ENCODE peak calls at places on chromosome 10, in nine cellular contexts. One of them, this sample, is unnamed.

GRCh38 chr10:98104125-98104524 is 30.3 kb upstream of the R3HCC1L start:
- DNase-seq in left ventricle myocardium inferior: no peak
- DNase-seq in AG09319: no peak
- DNase-seq in kidney glomerular epithelial cell: no peak
- DNase-seq in NCI-H1105: no peak
- DNase-seq in KG1: no peak
- DNase-seq in astrocyte of the cerebellum: no peak
- DNase-seq in amniotic stem cell: no peak
- DNase-seq in A549: no peak
- DNase-seq in this sample: no peak

GRCh38 chr10:74988787-74989574 is 122.5 kb upstream of the SAMD8 start:
- DNase-seq in left ventricle myocardium inferior: no peak
- DNase-seq in AG09319: no peak
- DNase-seq in kidney glomerular epithelial cell: no peak
- DNase-seq in NCI-H1105: peak
- DNase-seq in KG1: no peak
- DNase-seq in astrocyte of the cerebellum: no peak
- DNase-seq in amniotic stem cell: no peak
- DNase-seq in A549: no peak
- DNase-seq in this sample: no peak

GRCh38 chr10:43228783-43229207 is 38.1 kb downstream of the RASGEF1A start:
- DNase-seq in left ventricle myocardium inferior: peak
- DNase-seq in AG09319: no peak
- DNase-seq in kidney glomerular epithelial cell: no peak
- DNase-seq in NCI-H1105: no peak
- DNase-seq in KG1: no peak
- DNase-seq in astrocyte of the cerebellum: no peak
- DNase-seq in amniotic stem cell: no peak
- DNase-seq in A549: no peak
- DNase-seq in this sample: no peak

GRCh38 chr10:91410638-91411367 is 659 bp downstream of the HECTD2 start:
- DNase-seq in left ventricle myocardium inferior: no peak
- DNase-seq in AG09319: no peak
- DNase-seq in kidney glomerular epithelial cell: peak
- DNase-seq in NCI-H1105: no peak
- DNase-seq in KG1: no peak
- DNase-seq in astrocyte of the cerebellum: no peak
- DNase-seq in amniotic stem cell: no peak
- DNase-seq in A549: no peak
- DNase-seq in this sample: peak

GRCh38 chr10:7412482-7413251 is 1.8 kb upstream of the SFMBT2 start:
- DNase-seq in left ventricle myocardium inferior: peak
- DNase-seq in AG09319: no peak
- DNase-seq in kidney glomerular epithelial cell: no peak
- DNase-seq in NCI-H1105: no peak
- DNase-seq in KG1: no peak
- DNase-seq in astrocyte of the cerebellum: no peak
- DNase-seq in amniotic stem cell: no peak
- DNase-seq in A549: peak
- DNase-seq in this sample: no peak

GRCh38 chr10:86654411-86655172 is at the start of gene OPN4:
- DNase-seq in left ventricle myocardium inferior: no peak
- DNase-seq in AG09319: no peak
- DNase-seq in kidney glomerular epithelial cell: no peak
- DNase-seq in NCI-H1105: no peak
- DNase-seq in KG1: no peak
- DNase-seq in astrocyte of the cerebellum: no peak
- DNase-seq in amniotic stem cell: no peak
- DNase-seq in A549: no peak
- DNase-seq in this sample: no peak

GRCh38 chr10:60254776-60255175 is 134.9 kb downstream of the ANK3 start:
- DNase-seq in left ventricle myocardium inferior: no peak
- DNase-seq in AG09319: no peak
- DNase-seq in kidney glomerular epithelial cell: no peak
- DNase-seq in NCI-H1105: no peak
- DNase-seq in KG1: no peak
- DNase-seq in astrocyte of the cerebellum: no peak
- DNase-seq in amniotic stem cell: no peak
- DNase-seq in A549: no peak
- DNase-seq in this sample: no peak

GRCh38 chr10:119161680-119162079 is 3.8 kb downstream of the SFXN4 start:
- DNase-seq in left ventricle myocardium inferior: no peak
- DNase-seq in AG09319: no peak
- DNase-seq in kidney glomerular epithelial cell: peak
- DNase-seq in NCI-H1105: no peak
- DNase-seq in KG1: no peak
- DNase-seq in astrocyte of the cerebellum: no peak
- DNase-seq in amniotic stem cell: no peak
- DNase-seq in A549: no peak
- DNase-seq in this sample: peak

GRCh38 chr10:13816195-13816926 is 229.6 kb downstream of the PRPF18 start:
- DNase-seq in left ventricle myocardium inferior: peak
- DNase-seq in AG09319: peak
- DNase-seq in kidney glomerular epithelial cell: no peak
- DNase-seq in NCI-H1105: peak
- DNase-seq in KG1: no peak
- DNase-seq in astrocyte of the cerebellum: peak
- DNase-seq in amniotic stem cell: no peak
- DNase-seq in A549: no peak
- DNase-seq in this sample: peak

GRCh38 chr10:124323806-124324205 is 94.9 kb downstream of the OAT start:
- DNase-seq in left ventricle myocardium inferior: no peak
- DNase-seq in AG09319: no peak
- DNase-seq in kidney glomerular epithelial cell: no peak
- DNase-seq in NCI-H1105: no peak
- DNase-seq in KG1: no peak
- DNase-seq in astrocyte of the cerebellum: no peak
- DNase-seq in amniotic stem cell: no peak
- DNase-seq in A549: no peak
- DNase-seq in this sample: no peak

GRCh38 chr10:3110782-3111625 is 43.7 kb downstream of the PFKP start:
- DNase-seq in left ventricle myocardium inferior: no peak
- DNase-seq in AG09319: no peak
- DNase-seq in kidney glomerular epithelial cell: no peak
- DNase-seq in NCI-H1105: no peak
- DNase-seq in KG1: no peak
- DNase-seq in astrocyte of the cerebellum: no peak
- DNase-seq in amniotic stem cell: no peak
- DNase-seq in A549: no peak
- DNase-seq in this sample: no peak

GRCh38 chr10:35933940-35934636 is 292.0 kb upstream of the FZD8 start:
- DNase-seq in left ventricle myocardium inferior: no peak
- DNase-seq in AG09319: no peak
- DNase-seq in kidney glomerular epithelial cell: no peak
- DNase-seq in NCI-H1105: no peak
- DNase-seq in KG1: no peak
- DNase-seq in astrocyte of the cerebellum: no peak
- DNase-seq in amniotic stem cell: no peak
- DNase-seq in A549: no peak
- DNase-seq in this sample: no peak

GRCh38 chr10:123294886-123295285 is 140.7 kb downstream of the BUB3 start:
- DNase-seq in left ventricle myocardium inferior: no peak
- DNase-seq in AG09319: no peak
- DNase-seq in kidney glomerular epithelial cell: no peak
- DNase-seq in NCI-H1105: no peak
- DNase-seq in KG1: no peak
- DNase-seq in astrocyte of the cerebellum: no peak
- DNase-seq in amniotic stem cell: no peak
- DNase-seq in A549: no peak
- DNase-seq in this sample: no peak

GRCh38 chr10:111756541-111757061 is 427.0 kb downstream of the GPAM start:
- DNase-seq in left ventricle myocardium inferior: peak
- DNase-seq in AG09319: peak
- DNase-seq in kidney glomerular epithelial cell: peak
- DNase-seq in NCI-H1105: peak
- DNase-seq in KG1: no peak
- DNase-seq in astrocyte of the cerebellum: peak
- DNase-seq in amniotic stem cell: no peak
- DNase-seq in A549: peak
- DNase-seq in this sample: peak

GRCh38 chr10:119659951-119660350 is 8.8 kb downstream of the BAG3 start:
- DNase-seq in left ventricle myocardium inferior: peak
- DNase-seq in AG09319: no peak
- DNase-seq in kidney glomerular epithelial cell: no peak
- DNase-seq in NCI-H1105: no peak
- DNase-seq in KG1: no peak
- DNase-seq in astrocyte of the cerebellum: no peak
- DNase-seq in amniotic stem cell: no peak
- DNase-seq in A549: no peak
- DNase-seq in this sample: no peak

GRCh38 chr10:2871673-2872219 is 195.6 kb upstream of the PFKP start:
- DNase-seq in left ventricle myocardium inferior: no peak
- DNase-seq in AG09319: no peak
- DNase-seq in kidney glomerular epithelial cell: no peak
- DNase-seq in NCI-H1105: no peak
- DNase-seq in KG1: no peak
- DNase-seq in astrocyte of the cerebellum: no peak
- DNase-seq in amniotic stem cell: no peak
- DNase-seq in A549: no peak
- DNase-seq in this sample: no peak

GRCh38 chr10:90917231-90917967 is 3.5 kb downstream of the ANKRD1 start:
- DNase-seq in left ventricle myocardium inferior: no peak
- DNase-seq in AG09319: no peak
- DNase-seq in kidney glomerular epithelial cell: no peak
- DNase-seq in NCI-H1105: no peak
- DNase-seq in KG1: no peak
- DNase-seq in astrocyte of the cerebellum: no peak
- DNase-seq in amniotic stem cell: no peak
- DNase-seq in A549: no peak
- DNase-seq in this sample: peak

GRCh38 chr10:53489331-53489730 is 716.7 kb upstream of the MBL2 start:
- DNase-seq in left ventricle myocardium inferior: no peak
- DNase-seq in AG09319: no peak
- DNase-seq in kidney glomerular epithelial cell: no peak
- DNase-seq in NCI-H1105: no peak
- DNase-seq in KG1: no peak
- DNase-seq in astrocyte of the cerebellum: no peak
- DNase-seq in amniotic stem cell: no peak
- DNase-seq in A549: no peak
- DNase-seq in this sample: no peak

GRCh38 chr10:35307297-35307696 is 29.0 kb upstream of the CCNY start:
- DNase-seq in left ventricle myocardium inferior: no peak
- DNase-seq in AG09319: no peak
- DNase-seq in kidney glomerular epithelial cell: no peak
- DNase-seq in NCI-H1105: no peak
- DNase-seq in KG1: no peak
- DNase-seq in astrocyte of the cerebellum: no peak
- DNase-seq in amniotic stem cell: no peak
- DNase-seq in A549: peak
- DNase-seq in this sample: no peak

GRCh38 chr10:132153616-132154217 is 33.0 kb upstream of the DPYSL4 start:
- DNase-seq in left ventricle myocardium inferior: no peak
- DNase-seq in AG09319: no peak
- DNase-seq in kidney glomerular epithelial cell: no peak
- DNase-seq in NCI-H1105: no peak
- DNase-seq in KG1: no peak
- DNase-seq in astrocyte of the cerebellum: no peak
- DNase-seq in amniotic stem cell: no peak
- DNase-seq in A549: no peak
- DNase-seq in this sample: no peak

GRCh38 chr10:89163265-89163995 is 43.7 kb downstream of the CH25H start:
- DNase-seq in left ventricle myocardium inferior: peak
- DNase-seq in AG09319: peak
- DNase-seq in kidney glomerular epithelial cell: no peak
- DNase-seq in NCI-H1105: no peak
- DNase-seq in KG1: no peak
- DNase-seq in astrocyte of the cerebellum: no peak
- DNase-seq in amniotic stem cell: no peak
- DNase-seq in A549: no peak
- DNase-seq in this sample: peak

GRCh38 chr10:48484911-48485310 is 120.0 kb downstream of the ARHGAP22 start:
- DNase-seq in left ventricle myocardium inferior: no peak
- DNase-seq in AG09319: no peak
- DNase-seq in kidney glomerular epithelial cell: no peak
- DNase-seq in NCI-H1105: no peak
- DNase-seq in KG1: no peak
- DNase-seq in astrocyte of the cerebellum: no peak
- DNase-seq in amniotic stem cell: no peak
- DNase-seq in A549: no peak
- DNase-seq in this sample: no peak

GRCh38 chr10:113438660-113439059 is 114.2 kb upstream of the HABP2 start:
- DNase-seq in left ventricle myocardium inferior: no peak
- DNase-seq in AG09319: no peak
- DNase-seq in kidney glomerular epithelial cell: no peak
- DNase-seq in NCI-H1105: no peak
- DNase-seq in KG1: no peak
- DNase-seq in astrocyte of the cerebellum: peak
- DNase-seq in amniotic stem cell: no peak
- DNase-seq in A549: no peak
- DNase-seq in this sample: no peak

GRCh38 chr10:47183726-47184084 is 116.3 kb upstream of the GDF10 start:
- DNase-seq in left ventricle myocardium inferior: no peak
- DNase-seq in AG09319: no peak
- DNase-seq in kidney glomerular epithelial cell: no peak
- DNase-seq in NCI-H1105: no peak
- DNase-seq in KG1: no peak
- DNase-seq in astrocyte of the cerebellum: no peak
- DNase-seq in amniotic stem cell: no peak
- DNase-seq in A549: no peak
- DNase-seq in this sample: no peak

GRCh38 chr10:13560597-13560996 is 26.2 kb upstream of the PRPF18 start:
- DNase-seq in left ventricle myocardium inferior: no peak
- DNase-seq in AG09319: no peak
- DNase-seq in kidney glomerular epithelial cell: peak
- DNase-seq in NCI-H1105: no peak
- DNase-seq in KG1: no peak
- DNase-seq in astrocyte of the cerebellum: peak
- DNase-seq in amniotic stem cell: peak
- DNase-seq in A549: peak
- DNase-seq in this sample: no peak

GRCh38 chr10:19817251-19818046 is 1.2 kb downstream of the PLXDC2 start:
- DNase-seq in left ventricle myocardium inferior: no peak
- DNase-seq in AG09319: no peak
- DNase-seq in kidney glomerular epithelial cell: peak
- DNase-seq in NCI-H1105: no peak
- DNase-seq in KG1: no peak
- DNase-seq in astrocyte of the cerebellum: no peak
- DNase-seq in amniotic stem cell: no peak
- DNase-seq in A549: no peak
- DNase-seq in this sample: no peak

GRCh38 chr10:520402-520787 is 169.1 kb downstream of the DIP2C start:
- DNase-seq in left ventricle myocardium inferior: no peak
- DNase-seq in AG09319: no peak
- DNase-seq in kidney glomerular epithelial cell: no peak
- DNase-seq in NCI-H1105: no peak
- DNase-seq in KG1: no peak
- DNase-seq in astrocyte of the cerebellum: no peak
- DNase-seq in amniotic stem cell: no peak
- DNase-seq in A549: no peak
- DNase-seq in this sample: peak

This sample was measured in fibroblast of villous mesenchyme.